ENCODE peak calls at places on chromosomes 7 and 10, in eight cellular contexts. K, O, V, Y, H, J, D and S are unnamed samples.
A peak's percentile ranks its signal among the peaks of the same experiment; 100 is the strongest.

GRCh38 chr7:148262721-148263229 is 327.8 kb upstream of the C7orf33 start:
- DNase-seq in J (no peak), D (peak; percentile 82), K (peak; percentile 78), O (peak; percentile 67), H (peak; percentile 79), V (peak; percentile 68), Y (peak; percentile 17), S (peak; percentile 71)

GRCh38 chr7:6637544-6638229 is 569 bp downstream of the ZNF316 start:
- DNase-seq in V (no peak), Y (peak; percentile 39), H (no peak), J (no peak), O (no peak), K (peak; percentile 90), D (no peak), S (peak; percentile 41)

GRCh38 chr7:130365093-130365492 is 15.2 kb upstream of the CPA1 start:
- DNase-seq in V (no peak), J (no peak), H (no peak), O (peak; percentile 2), Y (no peak), K (no peak), D (no peak), S (no peak)

GRCh38 chr10:24603333-24603732 is 120.4 kb downstream of the ARHGAP21 start:
- DNase-seq in V (no peak), Y (no peak), J (no peak), K (no peak), D (no peak), O (no peak), H (no peak), S (no peak)

GRCh38 chr10:118832242-118832651 is 77.5 kb upstream of the CACUL1 start:
- DNase-seq in J (no peak), D (no peak), V (peak; percentile 37), H (peak; percentile 52), Y (no peak), K (no peak), O (no peak), S (peak; percentile 57)

GRCh38 chr7:99096124-99096887 is 47.6 kb downstream of the SMURF1 start:
- DNase-seq in H (no peak), K (no peak), D (no peak), V (no peak), J (no peak), Y (peak; percentile 44), O (no peak), S (no peak)

GRCh38 chr7:75638607-75639070 is 100.1 kb downstream of the HIP1 start:
- DNase-seq in V (peak; percentile 67), O (no peak), D (peak; percentile 69), K (no peak), H (no peak), J (no peak), Y (no peak), S (peak; percentile 29)

GRCh38 chr7:108454674-108455523 is 1.3 kb downstream of the NRCAM start:
- DNase-seq in Y (no peak), O (no peak), J (no peak), H (no peak), D (no peak), V (no peak), K (no peak), S (no peak)

GRCh38 chr7:29866490-29866930 is 60.2 kb downstream of the WIPF3 start:
- DNase-seq in V (peak; percentile 55), J (no peak), D (peak; percentile 79), H (peak; percentile 36), K (no peak), Y (no peak), O (no peak), S (no peak)

GRCh38 chr10:115711306-115711705 is 561.7 kb downstream of the GFRA1 start:
- DNase-seq in V (no peak), D (no peak), Y (no peak), O (no peak), H (no peak), J (no peak), K (no peak), S (no peak)

GRCh38 chr10:25786181-25786580 is 147.8 kb upstream of the MYO3A start:
- DNase-seq in K (no peak), H (no peak), D (no peak), V (no peak), J (no peak), O (no peak), Y (no peak), S (no peak)

GRCh38 chr10:75773813-75774547 is 342.6 kb downstream of the LRMDA start:
- DNase-seq in H (no peak), V (no peak), D (no peak), O (no peak), K (no peak), J (no peak), Y (no peak), S (no peak)

GRCh38 chr7:1192171-1192676 is 32.2 kb upstream of the ZFAND2A start:
- DNase-seq in D (no peak), V (no peak), Y (no peak), J (no peak), H (no peak), O (no peak), K (no peak), S (no peak)

GRCh38 chr10:131102147-131102546 is 209.4 kb downstream of the TCERG1L start:
- DNase-seq in J (no peak), Y (no peak), H (no peak), O (no peak), K (no peak), V (no peak), D (no peak), S (no peak)

GRCh38 chr7:5699951-5700384 is 81.5 kb downstream of the RNF216 start:
- DNase-seq in O (no peak), K (no peak), H (no peak), V (no peak), Y (no peak), D (no peak), J (peak; percentile 97), S (peak; percentile 35)

GRCh38 chr10:30705086-30705624 is 75.6 kb upstream of the LYZL2 start:
- DNase-seq in D (no peak), J (peak; percentile 70), K (no peak), Y (no peak), V (no peak), H (no peak), O (no peak), S (peak; percentile 25)

GRCh38 chr10:43216931-43217562 is 49.8 kb downstream of the RASGEF1A start:
- DNase-seq in Y (no peak), H (no peak), V (no peak), D (no peak), O (no peak), K (no peak), J (no peak), S (no peak)

DNA sequence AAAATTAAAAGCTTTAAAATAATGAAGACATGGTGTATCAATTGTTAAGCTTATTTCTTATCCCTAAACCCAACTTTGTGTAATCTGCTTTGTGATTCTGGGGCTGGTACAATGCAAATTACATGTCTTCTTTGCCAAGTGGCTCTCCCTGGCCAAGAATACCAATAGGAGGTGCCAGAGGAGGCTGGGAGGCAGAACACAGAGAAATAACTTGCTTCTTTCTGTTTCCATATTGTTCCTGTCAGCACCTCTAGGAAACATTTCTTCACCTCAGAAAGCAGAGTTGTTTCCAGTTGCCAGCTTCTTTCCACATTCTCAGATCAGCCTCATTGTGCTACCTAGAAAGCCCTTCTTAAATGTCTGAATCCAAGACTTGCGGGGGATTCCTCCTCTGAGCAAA is 174.4 kb downstream of the MDFIC start:
- DNase-seq in J (no peak), Y (no peak), H (no peak), K (no peak), O (no peak), V (no peak), D (no peak), S (no peak)
- H3K27me3 ChIP-seq in J (no peaks in the 10 kb centered on the region), Y (no peaks in the 10 kb centered on the region), H (no peaks in the 10 kb centered on the region), K (no peaks in the 10 kb centered on the region), O (no peaks in the 10 kb centered on the region), V (no peaks in the 10 kb centered on the region), D (no peaks in the 10 kb centered on the region), S (no peaks in the 10 kb centered on the region)

DNA sequence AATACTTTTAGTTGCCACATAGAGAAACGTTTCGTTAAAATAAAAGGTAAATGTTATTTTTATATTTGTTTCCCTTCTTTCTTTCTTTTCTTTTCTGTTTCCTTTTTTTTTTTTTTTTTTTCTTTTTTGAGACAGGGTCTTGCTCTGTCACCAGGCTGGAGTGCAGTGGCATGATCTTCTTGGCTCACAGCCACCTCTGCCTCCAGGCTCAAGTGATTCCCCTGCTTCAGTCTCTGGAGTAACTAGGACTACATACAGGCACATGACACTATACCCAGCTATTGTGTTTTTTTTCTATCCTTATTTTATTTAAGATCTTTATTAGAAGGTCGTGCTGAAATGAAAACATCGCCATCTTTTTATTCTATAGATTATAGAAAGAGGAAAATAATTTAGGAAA is 661.8 kb upstream of the MBL2 start:
- DNase-seq in H (no peak), Y (no peak), D (no peak), O (no peak), K (no peak), J (no peak), V (no peak), S (no peak)
- TF ChIP-seq EP300 in H (no peak), Y (no peak), D (no peak), O (no peak), K (no peak), J (no peak), V (no peak), S (no peak)

DNA sequence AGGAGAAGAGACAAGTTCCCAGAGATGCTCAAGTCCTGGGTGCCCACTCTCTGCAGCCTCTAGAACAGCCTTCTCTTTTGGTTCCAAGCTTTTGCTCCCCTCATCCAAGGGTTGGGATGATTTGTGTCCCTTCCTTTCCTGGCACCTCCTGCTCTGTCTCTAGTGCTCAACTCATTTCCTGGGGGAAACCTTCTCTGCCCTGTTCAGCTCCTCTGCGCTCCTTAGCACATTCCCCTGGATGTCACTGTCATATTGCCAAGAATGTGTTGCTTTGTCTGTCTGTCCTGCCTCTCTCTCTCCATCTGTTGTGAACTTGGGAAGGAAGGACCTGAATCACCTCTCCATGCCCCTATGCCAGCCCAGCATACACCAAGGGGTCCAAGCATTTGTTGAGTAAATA is 5.1 kb upstream of the LBX1 start:
- DNase-seq in D (no peak), Y (no peak), V (no peak), O (no peak), J (no peak), H (no peak), K (no peak), S (no peak)
- H3K27me3 ChIP-seq in D (peaks cover 2% of the 10 kb centered on the region), Y (peaks cover 14% of the 10 kb centered on the region), V (peaks cover 100% of the 10 kb centered on the region), O (peaks cover 100% of the 10 kb centered on the region), J (peaks cover 44% of the 10 kb centered on the region), H (peaks cover 100% of the 10 kb centered on the region), K (peaks cover 82% of the 10 kb centered on the region), S (peaks cover 100% of the 10 kb centered on the region)

GRCh38 chr10:3493621-3494020 is 291.4 kb downstream of the KLF6 start:
- DNase-seq in O (no peak), K (no peak), J (no peak), Y (no peak), V (no peak), H (no peak), D (no peak), S (no peak)

GRCh38 chr10:3495281-3495680 is 289.7 kb downstream of the KLF6 start:
- DNase-seq in J (no peak), O (no peak), Y (no peak), H (no peak), K (no peak), V (no peak), D (no peak), S (no peak)

GRCh38 chr10:3494879-3495230 is 290.2 kb downstream of the KLF6 start:
- DNase-seq in H (no peak), K (no peak), V (no peak), D (peak; percentile 39), Y (no peak), O (no peak), J (no peak), S (no peak)

GRCh38 chr10:3496138-3496537 is 288.9 kb downstream of the KLF6 start:
- DNase-seq in D (no peak), H (no peak), V (no peak), K (no peak), O (no peak), J (no peak), Y (no peak), S (no peak)

GRCh38 chr10:3494131-3494878 is 290.7 kb downstream of the KLF6 start:
- DNase-seq in K (no peak), J (no peak), D (peak; percentile 77), O (no peak), H (no peak), Y (no peak), V (no peak), S (no peak)
- TF ChIP-seq EP300 in K (no peak), J (no peak), D (peak; percentile 88), O (no peak), H (no peak), Y (no peak), V (no peak), S (peak; percentile 92)